ENCODE peak calls at places on chromosomes 5 and 9, in nine cellular contexts. One of them, this sample, is unnamed. For H3K36me3, the result is how much of the 10 kb centered on the place peaks cover.

GRCh38 chr5:112703866-112704820 is 33.5 kb upstream of the APC start:
- DNase-seq in OCI-LY7: no peak
- DNase-seq in thyroid gland: no peak
- DNase-seq in CD4-positive, CD25-positive, alpha-beta regulatory T cell: no peak
- DNase-seq in stomach: no peak
- DNase-seq in K562: peak
- DNase-seq in esophagus squamous epithelium: no peak
- DNase-seq in effector memory CD4-positive, alpha-beta T cell: no peak
- DNase-seq in transverse colon: no peak
- DNase-seq in this sample: no peak

GRCh38 chr5:80168388-80169028 is 87.3 kb downstream of the SERINC5 start:
- DNase-seq in effector memory CD4-positive, alpha-beta T cell: no peak
- DNase-seq in thyroid gland: no peak
- DNase-seq in esophagus squamous epithelium: no peak
- DNase-seq in OCI-LY7: no peak
- DNase-seq in CD4-positive, CD25-positive, alpha-beta regulatory T cell: no peak
- DNase-seq in transverse colon: no peak
- DNase-seq in K562: no peak
- DNase-seq in stomach: no peak
- DNase-seq in this sample: no peak

GRCh38 chr9:94250456-94250855 is 8.6 kb upstream of the ZNF169 start:
- DNase-seq in OCI-LY7: no peak
- DNase-seq in effector memory CD4-positive, alpha-beta T cell: no peak
- DNase-seq in esophagus squamous epithelium: no peak
- DNase-seq in thyroid gland: no peak
- DNase-seq in stomach: no peak
- DNase-seq in K562: no peak
- DNase-seq in transverse colon: no peak
- DNase-seq in CD4-positive, CD25-positive, alpha-beta regulatory T cell: peak
- DNase-seq in this sample: no peak

GRCh38 chr5:153974131-153974812 is 64.4 kb downstream of the FAM114A2 start:
- DNase-seq in K562: peak
- DNase-seq in effector memory CD4-positive, alpha-beta T cell: no peak
- DNase-seq in stomach: no peak
- DNase-seq in OCI-LY7: peak
- DNase-seq in thyroid gland: peak
- DNase-seq in esophagus squamous epithelium: no peak
- DNase-seq in CD4-positive, CD25-positive, alpha-beta regulatory T cell: peak
- DNase-seq in transverse colon: peak
- DNase-seq in this sample: peak

GRCh38 chr5:134503937-134504437 is 21.5 kb upstream of the JADE2 start:
- DNase-seq in OCI-LY7: no peak
- DNase-seq in effector memory CD4-positive, alpha-beta T cell: no peak
- DNase-seq in K562: no peak
- DNase-seq in CD4-positive, CD25-positive, alpha-beta regulatory T cell: no peak
- DNase-seq in stomach: no peak
- DNase-seq in esophagus squamous epithelium: no peak
- DNase-seq in thyroid gland: no peak
- DNase-seq in transverse colon: no peak
- DNase-seq in this sample: no peak

GRCh38 chr9:98575379-98576346 is 133.1 kb downstream of the GABBR2 start:
- DNase-seq in stomach: peak
- DNase-seq in thyroid gland: no peak
- DNase-seq in K562: peak
- DNase-seq in esophagus squamous epithelium: no peak
- DNase-seq in effector memory CD4-positive, alpha-beta T cell: no peak
- DNase-seq in CD4-positive, CD25-positive, alpha-beta regulatory T cell: peak
- DNase-seq in transverse colon: no peak
- DNase-seq in OCI-LY7: peak
- DNase-seq in this sample: peak

GRCh38 chr9:111350556-111350955 is 20.5 kb upstream of the OR2K2 start:
- DNase-seq in thyroid gland: no peak
- DNase-seq in CD4-positive, CD25-positive, alpha-beta regulatory T cell: no peak
- DNase-seq in transverse colon: no peak
- DNase-seq in OCI-LY7: no peak
- DNase-seq in stomach: no peak
- DNase-seq in esophagus squamous epithelium: no peak
- DNase-seq in effector memory CD4-positive, alpha-beta T cell: no peak
- DNase-seq in K562: no peak
- DNase-seq in this sample: no peak

GRCh38 chr5:172050070-172050469 is 43.6 kb upstream of the FBXW11 start:
- DNase-seq in K562: no peak
- DNase-seq in transverse colon: no peak
- DNase-seq in stomach: no peak
- DNase-seq in effector memory CD4-positive, alpha-beta T cell: no peak
- DNase-seq in CD4-positive, CD25-positive, alpha-beta regulatory T cell: no peak
- DNase-seq in OCI-LY7: no peak
- DNase-seq in thyroid gland: no peak
- DNase-seq in esophagus squamous epithelium: no peak
- DNase-seq in this sample: no peak

GRCh38 chr9:133733421-133734250 is 4.5 kb downstream of the SARDH start:
- DNase-seq in effector memory CD4-positive, alpha-beta T cell: no peak
- DNase-seq in CD4-positive, CD25-positive, alpha-beta regulatory T cell: no peak
- DNase-seq in K562: no peak
- DNase-seq in stomach: peak
- DNase-seq in thyroid gland: no peak
- DNase-seq in transverse colon: no peak
- DNase-seq in esophagus squamous epithelium: no peak
- DNase-seq in OCI-LY7: no peak
- DNase-seq in this sample: no peak

GRCh38 chr5:62305358-62305714 is 670 bp upstream of the KIF2A start:
- DNase-seq in esophagus squamous epithelium: no peak
- DNase-seq in stomach: no peak
- DNase-seq in OCI-LY7: no peak
- DNase-seq in thyroid gland: no peak
- DNase-seq in K562: no peak
- DNase-seq in transverse colon: no peak
- DNase-seq in effector memory CD4-positive, alpha-beta T cell: no peak
- DNase-seq in CD4-positive, CD25-positive, alpha-beta regulatory T cell: no peak
- DNase-seq in this sample: peak
- H3K27ac ChIP-seq in esophagus squamous epithelium: peak
- H3K27ac ChIP-seq in stomach: peak
- H3K27ac ChIP-seq in OCI-LY7: peak
- H3K27ac ChIP-seq in thyroid gland: no peak
- H3K27ac ChIP-seq in K562: peak
- H3K27ac ChIP-seq in transverse colon: peak
- H3K27ac ChIP-seq in effector memory CD4-positive, alpha-beta T cell: peak
- H3K27ac ChIP-seq in CD4-positive, CD25-positive, alpha-beta regulatory T cell: peak
- H3K27ac ChIP-seq in this sample: peak

GRCh38 chr9:137815256-137816255 is 62.0 kb upstream of the CACNA1B start:
- DNase-seq in thyroid gland: no peak
- DNase-seq in CD4-positive, CD25-positive, alpha-beta regulatory T cell: no peak
- DNase-seq in stomach: no peak
- DNase-seq in effector memory CD4-positive, alpha-beta T cell: no peak
- DNase-seq in K562: no peak
- DNase-seq in esophagus squamous epithelium: no peak
- DNase-seq in transverse colon: no peak
- DNase-seq in OCI-LY7: no peak
- DNase-seq in this sample: no peak
- H3K36me3 ChIP-seq in thyroid gland: under half
- H3K36me3 ChIP-seq in CD4-positive, CD25-positive, alpha-beta regulatory T cell: half or more
- H3K36me3 ChIP-seq in stomach: half or more
- H3K36me3 ChIP-seq in effector memory CD4-positive, alpha-beta T cell: half or more
- H3K36me3 ChIP-seq in K562: half or more
- H3K36me3 ChIP-seq in esophagus squamous epithelium: under half
- H3K36me3 ChIP-seq in transverse colon: under half
- H3K36me3 ChIP-seq in OCI-LY7: half or more
- H3K36me3 ChIP-seq in this sample: under half

GRCh38 chr5:100424787-100425186 is 110.4 kb upstream of the FAM174A start:
- DNase-seq in transverse colon: no peak
- DNase-seq in stomach: no peak
- DNase-seq in esophagus squamous epithelium: no peak
- DNase-seq in CD4-positive, CD25-positive, alpha-beta regulatory T cell: no peak
- DNase-seq in thyroid gland: no peak
- DNase-seq in effector memory CD4-positive, alpha-beta T cell: no peak
- DNase-seq in OCI-LY7: no peak
- DNase-seq in K562: no peak
- DNase-seq in this sample: no peak

GRCh38 chr5:100424017-100424416 is 111.2 kb upstream of the FAM174A start:
- DNase-seq in K562: peak
- DNase-seq in OCI-LY7: no peak
- DNase-seq in transverse colon: no peak
- DNase-seq in CD4-positive, CD25-positive, alpha-beta regulatory T cell: no peak
- DNase-seq in thyroid gland: no peak
- DNase-seq in stomach: no peak
- DNase-seq in effector memory CD4-positive, alpha-beta T cell: no peak
- DNase-seq in esophagus squamous epithelium: no peak
- DNase-seq in this sample: no peak

GRCh38 chr5:100421360-100421759 is 113.8 kb upstream of the FAM174A start:
- DNase-seq in K562: no peak
- DNase-seq in OCI-LY7: no peak
- DNase-seq in thyroid gland: no peak
- DNase-seq in CD4-positive, CD25-positive, alpha-beta regulatory T cell: no peak
- DNase-seq in esophagus squamous epithelium: no peak
- DNase-seq in effector memory CD4-positive, alpha-beta T cell: no peak
- DNase-seq in transverse colon: no peak
- DNase-seq in stomach: no peak
- DNase-seq in this sample: no peak

GRCh38 chr5:100423330-100423729 is 111.8 kb upstream of the FAM174A start:
- DNase-seq in stomach: no peak
- DNase-seq in K562: no peak
- DNase-seq in CD4-positive, CD25-positive, alpha-beta regulatory T cell: no peak
- DNase-seq in esophagus squamous epithelium: no peak
- DNase-seq in thyroid gland: no peak
- DNase-seq in effector memory CD4-positive, alpha-beta T cell: no peak
- DNase-seq in transverse colon: no peak
- DNase-seq in OCI-LY7: no peak
- DNase-seq in this sample: no peak
- H3K27ac ChIP-seq in stomach: no peak
- H3K27ac ChIP-seq in K562: no peak
- H3K27ac ChIP-seq in CD4-positive, CD25-positive, alpha-beta regulatory T cell: no peak
- H3K27ac ChIP-seq in esophagus squamous epithelium: no peak
- H3K27ac ChIP-seq in thyroid gland: no peak
- H3K27ac ChIP-seq in effector memory CD4-positive, alpha-beta T cell: no peak
- H3K27ac ChIP-seq in transverse colon: no peak
- H3K27ac ChIP-seq in OCI-LY7: no peak
- H3K27ac ChIP-seq in this sample: no peak

DNA sequence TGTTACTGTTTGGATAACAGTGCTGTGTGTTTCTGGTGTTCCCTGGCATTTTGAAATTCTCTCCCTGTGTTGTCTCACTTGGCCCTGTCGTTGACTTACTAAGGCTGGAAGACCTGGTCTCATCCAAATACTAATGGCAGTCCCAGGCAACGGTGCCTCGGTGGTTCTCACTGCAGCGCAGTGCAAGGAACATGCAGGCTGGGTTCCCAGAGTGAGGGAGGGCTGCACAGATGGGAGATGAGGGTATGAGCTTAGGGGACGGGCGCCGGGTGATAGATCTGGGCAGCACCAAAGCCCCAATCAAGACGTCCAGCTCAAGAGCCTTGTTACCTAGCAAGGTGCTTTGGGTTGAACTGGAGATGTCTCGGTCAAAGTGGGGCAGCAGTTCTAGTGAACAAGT is 11.0 kb downstream of the CCT5 start:
- DNase-seq in transverse colon: no peak
- DNase-seq in thyroid gland: no peak
- DNase-seq in stomach: no peak
- DNase-seq in CD4-positive, CD25-positive, alpha-beta regulatory T cell: no peak
- DNase-seq in esophagus squamous epithelium: no peak
- DNase-seq in OCI-LY7: no peak
- DNase-seq in K562: no peak
- DNase-seq in effector memory CD4-positive, alpha-beta T cell: no peak
- DNase-seq in this sample: no peak
- H3K36me3 ChIP-seq in transverse colon: half or more
- H3K36me3 ChIP-seq in thyroid gland: half or more
- H3K36me3 ChIP-seq in stomach: half or more
- H3K36me3 ChIP-seq in CD4-positive, CD25-positive, alpha-beta regulatory T cell: half or more
- H3K36me3 ChIP-seq in esophagus squamous epithelium: half or more
- H3K36me3 ChIP-seq in OCI-LY7: half or more
- H3K36me3 ChIP-seq in K562: half or more
- H3K36me3 ChIP-seq in effector memory CD4-positive, alpha-beta T cell: half or more
- H3K36me3 ChIP-seq in this sample: half or more

GRCh38 chr9:35604578-35605335 is at the start of gene TESK1:
- DNase-seq in stomach: peak
- DNase-seq in thyroid gland: peak
- DNase-seq in CD4-positive, CD25-positive, alpha-beta regulatory T cell: peak
- DNase-seq in OCI-LY7: peak
- DNase-seq in transverse colon: peak
- DNase-seq in esophagus squamous epithelium: no peak
- DNase-seq in K562: peak
- DNase-seq in effector memory CD4-positive, alpha-beta T cell: peak
- DNase-seq in this sample: peak

GRCh38 chr9:35606726-35607125 is 1.7 kb downstream of the TESK1 start:
- DNase-seq in CD4-positive, CD25-positive, alpha-beta regulatory T cell: no peak
- DNase-seq in esophagus squamous epithelium: no peak
- DNase-seq in transverse colon: no peak
- DNase-seq in thyroid gland: no peak
- DNase-seq in effector memory CD4-positive, alpha-beta T cell: no peak
- DNase-seq in stomach: no peak
- DNase-seq in OCI-LY7: no peak
- DNase-seq in K562: no peak
- DNase-seq in this sample: no peak

GRCh38 chr9:35606138-35606504 is 1.1 kb downstream of the TESK1 start:
- DNase-seq in K562: no peak
- DNase-seq in stomach: no peak
- DNase-seq in esophagus squamous epithelium: no peak
- DNase-seq in OCI-LY7: no peak
- DNase-seq in thyroid gland: no peak
- DNase-seq in CD4-positive, CD25-positive, alpha-beta regulatory T cell: no peak
- DNase-seq in transverse colon: no peak
- DNase-seq in effector memory CD4-positive, alpha-beta T cell: no peak
- DNase-seq in this sample: no peak

GRCh38 chr9:35603986-35604577 is 980 bp upstream of the TESK1 start:
- DNase-seq in effector memory CD4-positive, alpha-beta T cell: peak
- DNase-seq in esophagus squamous epithelium: peak
- DNase-seq in stomach: peak
- DNase-seq in K562: peak
- DNase-seq in thyroid gland: peak
- DNase-seq in CD4-positive, CD25-positive, alpha-beta regulatory T cell: peak
- DNase-seq in OCI-LY7: peak
- DNase-seq in transverse colon: peak
- DNase-seq in this sample: peak

GRCh38 chr9:35605336-35606137 is 475 bp downstream of the TESK1 start:
- DNase-seq in K562: no peak
- DNase-seq in CD4-positive, CD25-positive, alpha-beta regulatory T cell: peak
- DNase-seq in OCI-LY7: peak
- DNase-seq in esophagus squamous epithelium: no peak
- DNase-seq in transverse colon: peak
- DNase-seq in effector memory CD4-positive, alpha-beta T cell: no peak
- DNase-seq in thyroid gland: peak
- DNase-seq in stomach: no peak
- DNase-seq in this sample: no peak
- H3K27ac ChIP-seq in K562: peak
- H3K27ac ChIP-seq in CD4-positive, CD25-positive, alpha-beta regulatory T cell: peak
- H3K27ac ChIP-seq in OCI-LY7: peak
- H3K27ac ChIP-seq in esophagus squamous epithelium: peak
- H3K27ac ChIP-seq in transverse colon: peak
- H3K27ac ChIP-seq in effector memory CD4-positive, alpha-beta T cell: peak
- H3K27ac ChIP-seq in thyroid gland: no peak
- H3K27ac ChIP-seq in stomach: peak
- H3K27ac ChIP-seq in this sample: peak

GRCh38 chr9:127755558-127756060 is 20.5 kb upstream of the TOR2A start:
- DNase-seq in K562: no peak
- DNase-seq in thyroid gland: no peak
- DNase-seq in transverse colon: no peak
- DNase-seq in OCI-LY7: no peak
- DNase-seq in CD4-positive, CD25-positive, alpha-beta regulatory T cell: no peak
- DNase-seq in effector memory CD4-positive, alpha-beta T cell: no peak
- DNase-seq in esophagus squamous epithelium: no peak
- DNase-seq in stomach: no peak
- DNase-seq in this sample: no peak
- H3K36me3 ChIP-seq in K562: under half
- H3K36me3 ChIP-seq in thyroid gland: under half
- H3K36me3 ChIP-seq in transverse colon: under half
- H3K36me3 ChIP-seq in OCI-LY7: under half
- H3K36me3 ChIP-seq in CD4-positive, CD25-positive, alpha-beta regulatory T cell: half or more
- H3K36me3 ChIP-seq in effector memory CD4-positive, alpha-beta T cell: under half
- H3K36me3 ChIP-seq in esophagus squamous epithelium: under half
- H3K36me3 ChIP-seq in stomach: under half
- H3K36me3 ChIP-seq in this sample: under half

This sample was measured in cardiac muscle cell.